ENCODE peak calls at places on chromosome 13, in seven cellular contexts. Z is AG20443; R is lung; L is stimulated activated CD4-positive, alpha-beta T cell treated with anti-CD3 and anti-CD28 coated beads, Interleukin-2, amount 100 ng/mL, for 48 hours; A is cardiac muscle cell; F is NCI-H460; Y is KBM-7. B is an unnamed sample.

GRCh38 chr13:75135325-75135825 is 346.6 kb downstream of the TBC1D4 start:
- DNase-seq in Z (peak), R (no peak), L (no peak), A (no peak), F (no peak), Y (no peak), B (no peak)

GRCh38 chr13:50200562-50200961 is 185.3 kb downstream of the KCNRG start:
- DNase-seq in Z (no peak), R (no peak), L (no peak), A (peak), F (no peak), Y (no peak), B (no peak)

GRCh38 chr13:96898855-96899254 is 95.4 kb downstream of the OXGR1 start:
- DNase-seq in Z (no peak), R (no peak), L (no peak), A (no peak), F (no peak), Y (no peak), B (peak)

GRCh38 chr13:71290963-71291937 is 575.8 kb downstream of the DACH1 start:
- DNase-seq in Z (peak), R (no peak), L (peak), A (no peak), F (peak), Y (peak), B (no peak)

GRCh38 chr13:26021516-26021915 is 30.3 kb downstream of the SHISA2 start:
- DNase-seq in Z (no peak), R (no peak), L (no peak), A (no peak), F (no peak), Y (no peak), B (no peak)

GRCh38 chr13:96223231-96223630 is 133.3 kb downstream of the HS6ST3 start:
- DNase-seq in Z (no peak), R (no peak), L (no peak), A (no peak), F (no peak), Y (no peak), B (no peak)

GRCh38 chr13:81726037-81726726 is 1385.3 kb upstream of the SPRY2 start:
- DNase-seq in Z (no peak), R (no peak), L (no peak), A (no peak), F (no peak), Y (no peak), B (no peak)

GRCh38 chr13:79090552-79091159 is 315.4 kb downstream of the RBM26 start:
- DNase-seq in Z (no peak), R (no peak), L (no peak), A (no peak), F (no peak), Y (no peak), B (no peak)

GRCh38 chr13:30164141-30164540 is 143.2 kb downstream of the KATNAL1 start:
- DNase-seq in Z (no peak), R (no peak), L (no peak), A (no peak), F (no peak), Y (no peak), B (no peak)

GRCh38 chr13:23679214-23679613 is 109.0 kb downstream of the TNFRSF19 start:
- DNase-seq in Z (no peak), R (no peak), L (no peak), A (no peak), F (no peak), Y (no peak), B (no peak)

GRCh38 chr13:61901946-61902541 is 486.4 kb upstream of the PCDH20 start:
- DNase-seq in Z (no peak), R (no peak), L (no peak), A (no peak), F (no peak), Y (no peak), B (no peak)

GRCh38 chr13:104327217-104327616 is 1261.0 kb upstream of the SLC10A2 start:
- DNase-seq in Z (no peak), R (no peak), L (no peak), A (no peak), F (no peak), Y (no peak), B (no peak)

GRCh38 chr13:76570485-76570884 is 315.7 kb downstream of the KCTD12 start:
- DNase-seq in Z (no peak), R (no peak), L (no peak), A (no peak), F (no peak), Y (no peak), B (no peak)

GRCh38 chr13:46894534-46894906 is 2.3 kb downstream of the HTR2A start:
- DNase-seq in Z (no peak), R (no peak), L (no peak), A (no peak), F (no peak), Y (no peak), B (no peak)

GRCh38 chr13:21234537-21234936 is 58.1 kb downstream of the MRPL57 start:
- DNase-seq in Z (peak), R (no peak), L (no peak), A (no peak), F (no peak), Y (no peak), B (no peak)

GRCh38 chr13:85277753-85278152 is 521.5 kb downstream of the SLITRK6 start:
- DNase-seq in Z (no peak), R (no peak), L (no peak), A (no peak), F (no peak), Y (no peak), B (no peak)

GRCh38 chr13:21871919-21872318 is 201.0 kb downstream of the FGF9 start:
- DNase-seq in Z (no peak), R (peak), L (no peak), A (no peak), F (no peak), Y (no peak), B (no peak)

GRCh38 chr13:39266426-39266825 is 228.2 kb downstream of the NHLRC3 start:
- DNase-seq in Z (no peak), R (no peak), L (no peak), A (no peak), F (no peak), Y (no peak), B (no peak)

GRCh38 chr13:37109080-37109678 is 3.7 kb upstream of the CSNK1A1L start:
- DNase-seq in Z (peak), R (no peak), L (no peak), A (peak), F (peak), Y (peak), B (no peak)

GRCh38 chr13:21001471-21001870 is 59.9 kb downstream of the LATS2 start:
- DNase-seq in Z (no peak), R (no peak), L (no peak), A (no peak), F (no peak), Y (no peak), B (no peak)

GRCh38 chr13:52414963-52415362 is 9.0 kb upstream of the THSD1 start:
- DNase-seq in Z (peak), R (no peak), L (no peak), A (no peak), F (no peak), Y (no peak), B (no peak)

GRCh38 chr13:48496796-48497195 is 36.1 kb downstream of the RCBTB2 start:
- DNase-seq in Z (no peak), R (no peak), L (no peak), A (no peak), F (no peak), Y (no peak), B (no peak)

GRCh38 chr13:101415358-101416174 is 742 bp downstream of the NALCN start:
- DNase-seq in Z (no peak), R (no peak), L (no peak), A (no peak), F (no peak), Y (no peak), B (no peak)

GRCh38 chr13:43529796-43530195 is 257.0 kb downstream of the ENOX1 start:
- DNase-seq in Z (no peak), R (no peak), L (no peak), A (no peak), F (no peak), Y (no peak), B (no peak)

GRCh38 chr13:111384441-111385181 is 64.2 kb downstream of the TEX29 start:
- DNase-seq in Z (no peak), R (no peak), L (no peak), A (no peak), F (no peak), Y (no peak), B (peak)

GRCh38 chr13:64924401-64924800 is 2305.7 kb downstream of the PCDH9 start:
- DNase-seq in Z (no peak), R (no peak), L (no peak), A (no peak), F (no peak), Y (no peak), B (no peak)

GRCh38 chr13:112873851-112874750 is 94.9 kb upstream of the MCF2L start:
- DNase-seq in Z (peak), R (peak), L (peak), A (peak), F (peak), Y (peak), B (peak)

GRCh38 chr13:98987275-98987674 is 9.4 kb upstream of the DOCK9 start:
- DNase-seq in Z (no peak), R (no peak), L (no peak), A (no peak), F (no peak), Y (no peak), B (no peak)

GRCh38 chr13:65892859-65893258 is 1337.3 kb downstream of the PCDH9 start:
- DNase-seq in Z (no peak), R (no peak), L (no peak), A (no peak), F (no peak), Y (no peak), B (no peak)

B was measured in H9.